ENCODE peak calls at places on chromosomes 4 and X, in nine cellular contexts. One of them, this sample, is unnamed.

GRCh38 chr4:8770518-8771257 is 101.0 kb downstream of the HMX1 start:
- DNase-seq in left lung: peak
- DNase-seq in heart right ventricle: no peak
- DNase-seq in endothelial cell of umbilical vein: no peak
- DNase-seq in mammary epithelial cell: no peak
- DNase-seq in substantia nigra: no peak
- DNase-seq in uterus: no peak
- DNase-seq in IMR-90: no peak
- DNase-seq in CD8-positive, alpha-beta memory T cell: no peak
- DNase-seq in this sample: no peak

GRCh38 chr4:102823897-102824296 is 3.5 kb downstream of the UBE2D3 start:
- DNase-seq in left lung: no peak
- DNase-seq in heart right ventricle: no peak
- DNase-seq in endothelial cell of umbilical vein: no peak
- DNase-seq in mammary epithelial cell: no peak
- DNase-seq in substantia nigra: no peak
- DNase-seq in uterus: no peak
- DNase-seq in IMR-90: peak
- DNase-seq in CD8-positive, alpha-beta memory T cell: no peak
- DNase-seq in this sample: no peak

GRCh38 chrX:87517571-87518141 is at the start of gene KLHL4:
- DNase-seq in left lung: no peak
- DNase-seq in heart right ventricle: peak
- DNase-seq in endothelial cell of umbilical vein: peak
- DNase-seq in mammary epithelial cell: peak
- DNase-seq in substantia nigra: peak
- DNase-seq in uterus: peak
- DNase-seq in IMR-90: peak
- DNase-seq in CD8-positive, alpha-beta memory T cell: no peak
- DNase-seq in this sample: no peak

GRCh38 chr4:125681240-125681639 is 366.5 kb downstream of the FAT4 start:
- DNase-seq in left lung: no peak
- DNase-seq in heart right ventricle: no peak
- DNase-seq in endothelial cell of umbilical vein: no peak
- DNase-seq in mammary epithelial cell: no peak
- DNase-seq in substantia nigra: no peak
- DNase-seq in uterus: no peak
- DNase-seq in IMR-90: no peak
- DNase-seq in CD8-positive, alpha-beta memory T cell: no peak
- DNase-seq in this sample: no peak

GRCh38 chr4:132646186-132646585 is 502.9 kb upstream of the PCDH10 start:
- DNase-seq in left lung: no peak
- DNase-seq in heart right ventricle: no peak
- DNase-seq in endothelial cell of umbilical vein: no peak
- DNase-seq in mammary epithelial cell: peak
- DNase-seq in substantia nigra: no peak
- DNase-seq in uterus: no peak
- DNase-seq in IMR-90: no peak
- DNase-seq in CD8-positive, alpha-beta memory T cell: no peak
- DNase-seq in this sample: no peak

GRCh38 chr4:18049446-18049845 is 27.9 kb upstream of the LCORL start:
- DNase-seq in left lung: no peak
- DNase-seq in heart right ventricle: no peak
- DNase-seq in endothelial cell of umbilical vein: no peak
- DNase-seq in mammary epithelial cell: no peak
- DNase-seq in substantia nigra: no peak
- DNase-seq in uterus: no peak
- DNase-seq in IMR-90: peak
- DNase-seq in CD8-positive, alpha-beta memory T cell: no peak
- DNase-seq in this sample: no peak

GRCh38 chr4:185738038-185738552 is 73.9 kb downstream of the SORBS2 start:
- DNase-seq in left lung: no peak
- DNase-seq in heart right ventricle: no peak
- DNase-seq in endothelial cell of umbilical vein: peak
- DNase-seq in mammary epithelial cell: no peak
- DNase-seq in substantia nigra: no peak
- DNase-seq in uterus: no peak
- DNase-seq in IMR-90: peak
- DNase-seq in CD8-positive, alpha-beta memory T cell: no peak
- DNase-seq in this sample: no peak

GRCh38 chr4:185657191-185657590 is 121.9 kb upstream of the PDLIM3 start:
- DNase-seq in left lung: no peak
- DNase-seq in heart right ventricle: no peak
- DNase-seq in endothelial cell of umbilical vein: no peak
- DNase-seq in mammary epithelial cell: no peak
- DNase-seq in substantia nigra: no peak
- DNase-seq in uterus: no peak
- DNase-seq in IMR-90: no peak
- DNase-seq in CD8-positive, alpha-beta memory T cell: no peak
- DNase-seq in this sample: no peak

GRCh38 chrX:136823175-136823574 is 42.4 kb upstream of the ARHGEF6 start:
- DNase-seq in left lung: no peak
- DNase-seq in heart right ventricle: no peak
- DNase-seq in endothelial cell of umbilical vein: no peak
- DNase-seq in mammary epithelial cell: peak
- DNase-seq in substantia nigra: no peak
- DNase-seq in uterus: no peak
- DNase-seq in IMR-90: peak
- DNase-seq in CD8-positive, alpha-beta memory T cell: no peak
- DNase-seq in this sample: no peak

GRCh38 chrX:5730561-5730960 is 498.1 kb downstream of the NLGN4X start:
- DNase-seq in left lung: no peak
- DNase-seq in heart right ventricle: no peak
- DNase-seq in endothelial cell of umbilical vein: no peak
- DNase-seq in mammary epithelial cell: peak
- DNase-seq in substantia nigra: no peak
- DNase-seq in uterus: no peak
- DNase-seq in IMR-90: no peak
- DNase-seq in CD8-positive, alpha-beta memory T cell: no peak
- DNase-seq in this sample: no peak

GRCh38 chr4:14237911-14238310 is 610.4 kb upstream of the BOD1L1 start:
- DNase-seq in left lung: no peak
- DNase-seq in heart right ventricle: no peak
- DNase-seq in endothelial cell of umbilical vein: no peak
- DNase-seq in mammary epithelial cell: no peak
- DNase-seq in substantia nigra: no peak
- DNase-seq in uterus: no peak
- DNase-seq in IMR-90: no peak
- DNase-seq in CD8-positive, alpha-beta memory T cell: no peak
- DNase-seq in this sample: no peak

GRCh38 chr4:100306018-100306417 is 115.8 kb upstream of the DDIT4L start:
- DNase-seq in left lung: no peak
- DNase-seq in heart right ventricle: no peak
- DNase-seq in endothelial cell of umbilical vein: no peak
- DNase-seq in mammary epithelial cell: peak
- DNase-seq in substantia nigra: no peak
- DNase-seq in uterus: no peak
- DNase-seq in IMR-90: peak
- DNase-seq in CD8-positive, alpha-beta memory T cell: no peak
- DNase-seq in this sample: no peak

GRCh38 chr4:73922766-73923630 is 53.8 kb downstream of the CXCL1 start:
- DNase-seq in left lung: no peak
- DNase-seq in heart right ventricle: no peak
- DNase-seq in endothelial cell of umbilical vein: peak
- DNase-seq in mammary epithelial cell: peak
- DNase-seq in substantia nigra: no peak
- DNase-seq in uterus: no peak
- DNase-seq in IMR-90: peak
- DNase-seq in CD8-positive, alpha-beta memory T cell: no peak
- DNase-seq in this sample: no peak

GRCh38 chr4:78379991-78380739 is 171.4 kb upstream of the ANXA3 start:
- DNase-seq in left lung: peak
- DNase-seq in heart right ventricle: no peak
- DNase-seq in endothelial cell of umbilical vein: no peak
- DNase-seq in mammary epithelial cell: peak
- DNase-seq in substantia nigra: no peak
- DNase-seq in uterus: no peak
- DNase-seq in IMR-90: peak
- DNase-seq in CD8-positive, alpha-beta memory T cell: no peak
- DNase-seq in this sample: no peak

GRCh38 chrX:72572248-72573157 is at the start of gene HDAC8:
- DNase-seq in left lung: peak
- DNase-seq in heart right ventricle: peak
- DNase-seq in endothelial cell of umbilical vein: peak
- DNase-seq in mammary epithelial cell: peak
- DNase-seq in substantia nigra: peak
- DNase-seq in uterus: peak
- DNase-seq in IMR-90: peak
- DNase-seq in CD8-positive, alpha-beta memory T cell: peak
- DNase-seq in this sample: peak

GRCh38 chrX:19342331-19342906 is 1.3 kb upstream of the PDHA1 start:
- DNase-seq in left lung: no peak
- DNase-seq in heart right ventricle: no peak
- DNase-seq in endothelial cell of umbilical vein: no peak
- DNase-seq in mammary epithelial cell: no peak
- DNase-seq in substantia nigra: no peak
- DNase-seq in uterus: no peak
- DNase-seq in IMR-90: peak
- DNase-seq in CD8-positive, alpha-beta memory T cell: no peak
- DNase-seq in this sample: no peak

GRCh38 chr4:30879841-30880240 is 159.7 kb downstream of the PCDH7 start:
- DNase-seq in left lung: no peak
- DNase-seq in heart right ventricle: no peak
- DNase-seq in endothelial cell of umbilical vein: no peak
- DNase-seq in mammary epithelial cell: no peak
- DNase-seq in substantia nigra: no peak
- DNase-seq in uterus: no peak
- DNase-seq in IMR-90: peak
- DNase-seq in CD8-positive, alpha-beta memory T cell: no peak
- DNase-seq in this sample: no peak

GRCh38 chrX:153776611-153777045 is 4.2 kb upstream of the SRPK3 start:
- DNase-seq in left lung: no peak
- DNase-seq in heart right ventricle: no peak
- DNase-seq in endothelial cell of umbilical vein: no peak
- DNase-seq in mammary epithelial cell: no peak
- DNase-seq in substantia nigra: no peak
- DNase-seq in uterus: no peak
- DNase-seq in IMR-90: no peak
- DNase-seq in CD8-positive, alpha-beta memory T cell: no peak
- DNase-seq in this sample: no peak

GRCh38 chrX:331772-332495 is 13.3 kb upstream of the GTPBP6 start:
- DNase-seq in left lung: peak
- DNase-seq in heart right ventricle: no peak
- DNase-seq in endothelial cell of umbilical vein: no peak
- DNase-seq in mammary epithelial cell: no peak
- DNase-seq in substantia nigra: no peak
- DNase-seq in uterus: no peak
- DNase-seq in IMR-90: no peak
- DNase-seq in CD8-positive, alpha-beta memory T cell: no peak
- DNase-seq in this sample: no peak

GRCh38 chr4:127251423-127251822 is 381.3 kb upstream of the INTU start:
- DNase-seq in left lung: no peak
- DNase-seq in heart right ventricle: no peak
- DNase-seq in endothelial cell of umbilical vein: no peak
- DNase-seq in mammary epithelial cell: peak
- DNase-seq in substantia nigra: no peak
- DNase-seq in uterus: no peak
- DNase-seq in IMR-90: peak
- DNase-seq in CD8-positive, alpha-beta memory T cell: no peak
- DNase-seq in this sample: no peak

GRCh38 chr4:5465529-5465928 is 242.8 kb downstream of the EVC2 start:
- DNase-seq in left lung: no peak
- DNase-seq in heart right ventricle: no peak
- DNase-seq in endothelial cell of umbilical vein: no peak
- DNase-seq in mammary epithelial cell: no peak
- DNase-seq in substantia nigra: no peak
- DNase-seq in uterus: no peak
- DNase-seq in IMR-90: no peak
- DNase-seq in CD8-positive, alpha-beta memory T cell: no peak
- DNase-seq in this sample: peak

GRCh38 chrX:86014421-86014820 is 32.9 kb downstream of the CHM start:
- DNase-seq in left lung: no peak
- DNase-seq in heart right ventricle: no peak
- DNase-seq in endothelial cell of umbilical vein: no peak
- DNase-seq in mammary epithelial cell: no peak
- DNase-seq in substantia nigra: no peak
- DNase-seq in uterus: no peak
- DNase-seq in IMR-90: no peak
- DNase-seq in CD8-positive, alpha-beta memory T cell: no peak
- DNase-seq in this sample: no peak

GRCh38 chrX:57900961-57901360 is 9.3 kb downstream of the ZXDA start:
- DNase-seq in left lung: no peak
- DNase-seq in heart right ventricle: peak
- DNase-seq in endothelial cell of umbilical vein: peak
- DNase-seq in mammary epithelial cell: no peak
- DNase-seq in substantia nigra: no peak
- DNase-seq in uterus: no peak
- DNase-seq in IMR-90: peak
- DNase-seq in CD8-positive, alpha-beta memory T cell: no peak
- DNase-seq in this sample: no peak
- H3K27ac ChIP-seq in left lung: no peak
- H3K27ac ChIP-seq in heart right ventricle: peak
- H3K27ac ChIP-seq in endothelial cell of umbilical vein: peak
- H3K27ac ChIP-seq in mammary epithelial cell: no peak
- H3K27ac ChIP-seq in substantia nigra: no peak
- H3K27ac ChIP-seq in uterus: peak
- H3K27ac ChIP-seq in IMR-90: no peak
- H3K27ac ChIP-seq in CD8-positive, alpha-beta memory T cell: no peak
- H3K27ac ChIP-seq in this sample: no peak

GRCh38 chr4:108372678-108373077 is 203.9 kb upstream of the LEF1 start:
- DNase-seq in left lung: no peak
- DNase-seq in heart right ventricle: no peak
- DNase-seq in endothelial cell of umbilical vein: no peak
- DNase-seq in mammary epithelial cell: no peak
- DNase-seq in substantia nigra: no peak
- DNase-seq in uterus: no peak
- DNase-seq in IMR-90: no peak
- DNase-seq in CD8-positive, alpha-beta memory T cell: peak
- DNase-seq in this sample: no peak
- H3K27ac ChIP-seq in left lung: no peak
- H3K27ac ChIP-seq in heart right ventricle: no peak
- H3K27ac ChIP-seq in endothelial cell of umbilical vein: no peak
- H3K27ac ChIP-seq in mammary epithelial cell: no peak
- H3K27ac ChIP-seq in substantia nigra: no peak
- H3K27ac ChIP-seq in uterus: no peak
- H3K27ac ChIP-seq in IMR-90: no peak
- H3K27ac ChIP-seq in CD8-positive, alpha-beta memory T cell: no peak
- H3K27ac ChIP-seq in this sample: no peak

DNA sequence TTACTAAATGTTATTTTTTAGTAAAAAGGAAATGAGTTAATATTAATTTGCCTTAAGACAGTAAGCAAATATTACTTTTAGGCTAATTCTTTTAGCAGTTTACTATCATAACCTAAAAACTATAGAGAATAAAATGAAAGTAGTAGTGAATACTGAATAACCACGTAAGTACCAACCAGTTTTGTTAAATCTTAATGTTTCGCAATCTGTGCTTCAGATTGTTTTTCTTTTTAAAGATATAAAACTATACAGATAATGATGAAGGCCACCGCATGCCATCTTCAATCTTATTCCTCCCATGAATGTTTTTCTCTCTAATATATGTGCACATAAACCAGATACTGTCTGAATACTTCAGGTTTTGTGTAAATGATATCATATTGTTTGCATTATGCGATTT is 6.0 kb downstream of the RRH start:
- DNase-seq in left lung: no peak
- DNase-seq in heart right ventricle: no peak
- DNase-seq in endothelial cell of umbilical vein: no peak
- DNase-seq in mammary epithelial cell: no peak
- DNase-seq in substantia nigra: no peak
- DNase-seq in uterus: no peak
- DNase-seq in IMR-90: no peak
- DNase-seq in CD8-positive, alpha-beta memory T cell: no peak
- DNase-seq in this sample: no peak
- H3K27ac ChIP-seq in left lung: no peak
- H3K27ac ChIP-seq in heart right ventricle: no peak
- H3K27ac ChIP-seq in endothelial cell of umbilical vein: no peak
- H3K27ac ChIP-seq in mammary epithelial cell: no peak
- H3K27ac ChIP-seq in substantia nigra: no peak
- H3K27ac ChIP-seq in uterus: no peak
- H3K27ac ChIP-seq in IMR-90: no peak
- H3K27ac ChIP-seq in CD8-positive, alpha-beta memory T cell: no peak
- H3K27ac ChIP-seq in this sample: no peak

GRCh38 chr4:82431831-82432230 is 1.4 kb downstream of the ENOPH1 start:
- DNase-seq in left lung: no peak
- DNase-seq in heart right ventricle: no peak
- DNase-seq in endothelial cell of umbilical vein: no peak
- DNase-seq in mammary epithelial cell: no peak
- DNase-seq in substantia nigra: no peak
- DNase-seq in uterus: no peak
- DNase-seq in IMR-90: no peak
- DNase-seq in CD8-positive, alpha-beta memory T cell: no peak
- DNase-seq in this sample: no peak
- H3K27ac ChIP-seq in left lung: no peak
- H3K27ac ChIP-seq in heart right ventricle: no peak
- H3K27ac ChIP-seq in endothelial cell of umbilical vein: no peak
- H3K27ac ChIP-seq in mammary epithelial cell: peak
- H3K27ac ChIP-seq in substantia nigra: no peak
- H3K27ac ChIP-seq in uterus: no peak
- H3K27ac ChIP-seq in IMR-90: no peak
- H3K27ac ChIP-seq in CD8-positive, alpha-beta memory T cell: no peak
- H3K27ac ChIP-seq in this sample: no peak